ENCODE peak calls at places on chromosomes 16 and 17, in ten cellular contexts. One of them, this sample, is unnamed.

GRCh38 chr17:57666198-57666870 is 78.8 kb downstream of the CCDC182 start:
- DNase-seq in mesothelial cell of epicardium: no peak
- DNase-seq in psoas muscle: no peak
- DNase-seq in adrenal gland: peak; percentile 15
- DNase-seq in mucosa of descending colon: no peak
- DNase-seq in Calu3: no peak
- DNase-seq in WTC11: no peak
- DNase-seq in epithelial cell of esophagus: no peak
- DNase-seq in IMR-90: no peak
- DNase-seq in spleen: peak; percentile 41
- DNase-seq in this sample: no peak

GRCh38 chr16:14354561-14355351 is 275.3 kb downstream of the PARN start:
- DNase-seq in mesothelial cell of epicardium: no peak
- DNase-seq in psoas muscle: no peak
- DNase-seq in adrenal gland: peak; percentile 87
- DNase-seq in mucosa of descending colon: no peak
- DNase-seq in Calu3: no peak
- DNase-seq in WTC11: no peak
- DNase-seq in epithelial cell of esophagus: peak; percentile 36
- DNase-seq in IMR-90: peak; percentile 18
- DNase-seq in spleen: no peak
- DNase-seq in this sample: no peak

GRCh38 chr17:72651988-72652387 is 440.5 kb downstream of the SLC39A11 start:
- DNase-seq in mesothelial cell of epicardium: no peak
- DNase-seq in psoas muscle: no peak
- DNase-seq in adrenal gland: no peak
- DNase-seq in mucosa of descending colon: no peak
- DNase-seq in Calu3: no peak
- DNase-seq in WTC11: no peak
- DNase-seq in epithelial cell of esophagus: no peak
- DNase-seq in IMR-90: no peak
- DNase-seq in spleen: no peak
- DNase-seq in this sample: no peak

GRCh38 chr17:57687642-57688041 is 57.5 kb downstream of the CCDC182 start:
- DNase-seq in mesothelial cell of epicardium: no peak
- DNase-seq in psoas muscle: no peak
- DNase-seq in adrenal gland: no peak
- DNase-seq in mucosa of descending colon: no peak
- DNase-seq in Calu3: no peak
- DNase-seq in WTC11: no peak
- DNase-seq in epithelial cell of esophagus: no peak
- DNase-seq in IMR-90: no peak
- DNase-seq in spleen: no peak
- DNase-seq in this sample: no peak

GRCh38 chr16:86882586-86883280 is 304.4 kb downstream of the FOXL1 start:
- DNase-seq in mesothelial cell of epicardium: no peak
- DNase-seq in psoas muscle: no peak
- DNase-seq in adrenal gland: peak; percentile 50
- DNase-seq in mucosa of descending colon: no peak
- DNase-seq in Calu3: no peak
- DNase-seq in WTC11: no peak
- DNase-seq in epithelial cell of esophagus: peak; percentile 70
- DNase-seq in IMR-90: peak; percentile 88
- DNase-seq in spleen: peak; percentile 33
- DNase-seq in this sample: peak; percentile 51

GRCh38 chr17:50884354-50885311 is 18.5 kb upstream of the TOB1 start:
- DNase-seq in mesothelial cell of epicardium: no peak
- DNase-seq in psoas muscle: no peak
- DNase-seq in adrenal gland: no peak
- DNase-seq in mucosa of descending colon: no peak
- DNase-seq in Calu3: peak; percentile 59
- DNase-seq in WTC11: no peak
- DNase-seq in epithelial cell of esophagus: peak; percentile 77
- DNase-seq in IMR-90: no peak
- DNase-seq in spleen: no peak
- DNase-seq in this sample: no peak

GRCh38 chr16:84816023-84816422 is 3.8 kb upstream of the CRISPLD2 start:
- DNase-seq in mesothelial cell of epicardium: no peak
- DNase-seq in psoas muscle: no peak
- DNase-seq in adrenal gland: no peak
- DNase-seq in mucosa of descending colon: peak; percentile 21
- DNase-seq in Calu3: no peak
- DNase-seq in WTC11: no peak
- DNase-seq in epithelial cell of esophagus: no peak
- DNase-seq in IMR-90: no peak
- DNase-seq in spleen: no peak
- DNase-seq in this sample: no peak

GRCh38 chr17:10737786-10738185 is 8.0 kb upstream of the TMEM220 start:
- DNase-seq in mesothelial cell of epicardium: no peak
- DNase-seq in psoas muscle: no peak
- DNase-seq in adrenal gland: peak; percentile 16
- DNase-seq in mucosa of descending colon: no peak
- DNase-seq in Calu3: no peak
- DNase-seq in WTC11: no peak
- DNase-seq in epithelial cell of esophagus: no peak
- DNase-seq in IMR-90: no peak
- DNase-seq in spleen: no peak
- DNase-seq in this sample: no peak

GRCh38 chr17:76500074-76500744 is 1.0 kb downstream of the RHBDF2 start:
- DNase-seq in mesothelial cell of epicardium: no peak
- DNase-seq in psoas muscle: no peak
- DNase-seq in adrenal gland: no peak
- DNase-seq in mucosa of descending colon: no peak
- DNase-seq in Calu3: no peak
- DNase-seq in WTC11: no peak
- DNase-seq in epithelial cell of esophagus: peak; percentile 34
- DNase-seq in IMR-90: no peak
- DNase-seq in spleen: no peak
- DNase-seq in this sample: no peak

GRCh38 chr16:84410361-84411138 is 42.2 kb downstream of the ATP2C2 start:
- DNase-seq in mesothelial cell of epicardium: no peak
- DNase-seq in psoas muscle: no peak
- DNase-seq in adrenal gland: no peak
- DNase-seq in mucosa of descending colon: no peak
- DNase-seq in Calu3: no peak
- DNase-seq in WTC11: no peak
- DNase-seq in epithelial cell of esophagus: peak; percentile 46
- DNase-seq in IMR-90: no peak
- DNase-seq in spleen: no peak
- DNase-seq in this sample: no peak

GRCh38 chr16:67169642-67170167 is 633 bp upstream of the NOL3 start:
- DNase-seq in mesothelial cell of epicardium: no peak
- DNase-seq in psoas muscle: no peak
- DNase-seq in adrenal gland: peak; percentile 54
- DNase-seq in mucosa of descending colon: peak; percentile 68
- DNase-seq in Calu3: peak; percentile 41
- DNase-seq in WTC11: peak; percentile 93
- DNase-seq in epithelial cell of esophagus: no peak
- DNase-seq in IMR-90: no peak
- DNase-seq in spleen: no peak
- DNase-seq in this sample: no peak
- TF ChIP-seq CTCF in mesothelial cell of epicardium: peak; percentile 58
- TF ChIP-seq CTCF in psoas muscle: peak; percentile 58
- TF ChIP-seq CTCF in adrenal gland: peak; percentile 15
- TF ChIP-seq CTCF in mucosa of descending colon: peak; percentile 28
- TF ChIP-seq CTCF in Calu3: peak; percentile 46
- TF ChIP-seq CTCF in WTC11: peak; percentile 83
- TF ChIP-seq CTCF in epithelial cell of esophagus: peak; percentile 48
- TF ChIP-seq CTCF in IMR-90: peak; percentile 45
- TF ChIP-seq CTCF in spleen: no peak
- TF ChIP-seq CTCF in this sample: peak; percentile 70

GRCh38 chr17:2867441-2868424 is 71.5 kb downstream of the RAP1GAP2 start:
- DNase-seq in mesothelial cell of epicardium: no peak
- DNase-seq in psoas muscle: peak; percentile 49
- DNase-seq in adrenal gland: no peak
- DNase-seq in mucosa of descending colon: no peak
- DNase-seq in Calu3: no peak
- DNase-seq in WTC11: peak; percentile 53
- DNase-seq in epithelial cell of esophagus: peak; percentile 58
- DNase-seq in IMR-90: peak; percentile 93
- DNase-seq in spleen: no peak
- DNase-seq in this sample: peak; percentile 8
- TF ChIP-seq CTCF in mesothelial cell of epicardium: no peak
- TF ChIP-seq CTCF in psoas muscle: no peak
- TF ChIP-seq CTCF in adrenal gland: no peak
- TF ChIP-seq CTCF in mucosa of descending colon: no peak
- TF ChIP-seq CTCF in Calu3: no peak
- TF ChIP-seq CTCF in WTC11: no peak
- TF ChIP-seq CTCF in epithelial cell of esophagus: no peak
- TF ChIP-seq CTCF in IMR-90: peak; percentile 11
- TF ChIP-seq CTCF in spleen: no peak
- TF ChIP-seq CTCF in this sample: no peak

GRCh38 chr17:15342460-15342859 is 1.1 kb upstream of the TEKT3 start:
- DNase-seq in mesothelial cell of epicardium: no peak
- DNase-seq in psoas muscle: no peak
- DNase-seq in adrenal gland: no peak
- DNase-seq in mucosa of descending colon: no peak
- DNase-seq in Calu3: no peak
- DNase-seq in WTC11: no peak
- DNase-seq in epithelial cell of esophagus: no peak
- DNase-seq in IMR-90: peak; percentile 12
- DNase-seq in spleen: no peak
- DNase-seq in this sample: no peak

GRCh38 chr17:15343749-15344148 is 2.4 kb upstream of the TEKT3 start:
- DNase-seq in mesothelial cell of epicardium: no peak
- DNase-seq in psoas muscle: no peak
- DNase-seq in adrenal gland: no peak
- DNase-seq in mucosa of descending colon: no peak
- DNase-seq in Calu3: no peak
- DNase-seq in WTC11: no peak
- DNase-seq in epithelial cell of esophagus: peak; percentile 19
- DNase-seq in IMR-90: peak; percentile 75
- DNase-seq in spleen: no peak
- DNase-seq in this sample: no peak

GRCh38 chr17:15348030-15348429 is 6.6 kb upstream of the TEKT3 start:
- DNase-seq in mesothelial cell of epicardium: no peak
- DNase-seq in psoas muscle: no peak
- DNase-seq in adrenal gland: no peak
- DNase-seq in mucosa of descending colon: peak; percentile 71
- DNase-seq in Calu3: no peak
- DNase-seq in WTC11: no peak
- DNase-seq in epithelial cell of esophagus: peak; percentile 31
- DNase-seq in IMR-90: peak; percentile 34
- DNase-seq in spleen: no peak
- DNase-seq in this sample: no peak

GRCh38 chr17:15349119-15349518 is 7.7 kb upstream of the TEKT3 start:
- DNase-seq in mesothelial cell of epicardium: no peak
- DNase-seq in psoas muscle: no peak
- DNase-seq in adrenal gland: no peak
- DNase-seq in mucosa of descending colon: no peak
- DNase-seq in Calu3: no peak
- DNase-seq in WTC11: no peak
- DNase-seq in epithelial cell of esophagus: peak; percentile 57
- DNase-seq in IMR-90: no peak
- DNase-seq in spleen: no peak
- DNase-seq in this sample: no peak

DNA sequence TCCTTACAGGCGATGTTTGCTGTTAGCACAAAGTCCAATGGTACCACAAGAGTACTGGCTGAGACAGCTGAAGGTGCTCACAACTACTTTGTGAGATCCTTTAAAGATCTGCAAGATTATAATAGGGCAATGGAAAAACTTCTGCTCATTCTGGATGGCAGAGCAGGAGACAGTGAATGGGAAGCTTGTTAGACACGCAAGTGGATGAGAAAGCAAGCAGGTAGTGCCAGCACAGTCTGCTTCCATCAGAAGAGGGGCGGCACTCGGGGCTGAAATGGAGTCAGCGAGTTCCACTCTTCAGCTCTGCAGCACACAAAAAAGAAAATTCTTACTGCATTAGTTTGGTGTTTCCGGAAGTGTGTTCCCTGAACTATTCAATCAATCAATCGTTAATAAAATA is 4.8 kb upstream of the TEKT3 start:
- DNase-seq in mesothelial cell of epicardium: no peak
- DNase-seq in psoas muscle: no peak
- DNase-seq in adrenal gland: no peak
- DNase-seq in mucosa of descending colon: no peak
- DNase-seq in Calu3: no peak
- DNase-seq in WTC11: no peak
- DNase-seq in epithelial cell of esophagus: no peak
- DNase-seq in IMR-90: no peak
- DNase-seq in spleen: no peak
- DNase-seq in this sample: no peak
- TF ChIP-seq CTCF in mesothelial cell of epicardium: no peak
- TF ChIP-seq CTCF in psoas muscle: no peak
- TF ChIP-seq CTCF in adrenal gland: no peak
- TF ChIP-seq CTCF in mucosa of descending colon: no peak
- TF ChIP-seq CTCF in Calu3: no peak
- TF ChIP-seq CTCF in WTC11: no peak
- TF ChIP-seq CTCF in epithelial cell of esophagus: no peak
- TF ChIP-seq CTCF in IMR-90: no peak
- TF ChIP-seq CTCF in spleen: no peak
- TF ChIP-seq CTCF in this sample: no peak

GRCh38 chr16:19265531-19265930 is 20.0 kb upstream of the CLEC19A start:
- DNase-seq in mesothelial cell of epicardium: no peak
- DNase-seq in psoas muscle: no peak
- DNase-seq in adrenal gland: no peak
- DNase-seq in mucosa of descending colon: no peak
- DNase-seq in Calu3: no peak
- DNase-seq in WTC11: no peak
- DNase-seq in epithelial cell of esophagus: no peak
- DNase-seq in IMR-90: no peak
- DNase-seq in spleen: no peak
- DNase-seq in this sample: no peak

GRCh38 chr16:19266774-19267173 is 18.8 kb upstream of the CLEC19A start:
- DNase-seq in mesothelial cell of epicardium: no peak
- DNase-seq in psoas muscle: no peak
- DNase-seq in adrenal gland: no peak
- DNase-seq in mucosa of descending colon: no peak
- DNase-seq in Calu3: no peak
- DNase-seq in WTC11: no peak
- DNase-seq in epithelial cell of esophagus: no peak
- DNase-seq in IMR-90: no peak
- DNase-seq in spleen: no peak
- DNase-seq in this sample: no peak

GRCh38 chr16:19274178-19274797 is 11.2 kb upstream of the CLEC19A start:
- DNase-seq in mesothelial cell of epicardium: no peak
- DNase-seq in psoas muscle: no peak
- DNase-seq in adrenal gland: no peak
- DNase-seq in mucosa of descending colon: no peak
- DNase-seq in Calu3: no peak
- DNase-seq in WTC11: no peak
- DNase-seq in epithelial cell of esophagus: no peak
- DNase-seq in IMR-90: no peak
- DNase-seq in spleen: no peak
- DNase-seq in this sample: no peak

GRCh38 chr16:19264123-19264673 is 21.3 kb upstream of the CLEC19A start:
- DNase-seq in mesothelial cell of epicardium: no peak
- DNase-seq in psoas muscle: no peak
- DNase-seq in adrenal gland: no peak
- DNase-seq in mucosa of descending colon: no peak
- DNase-seq in Calu3: no peak
- DNase-seq in WTC11: no peak
- DNase-seq in epithelial cell of esophagus: no peak
- DNase-seq in IMR-90: no peak
- DNase-seq in spleen: no peak
- DNase-seq in this sample: no peak

DNA sequence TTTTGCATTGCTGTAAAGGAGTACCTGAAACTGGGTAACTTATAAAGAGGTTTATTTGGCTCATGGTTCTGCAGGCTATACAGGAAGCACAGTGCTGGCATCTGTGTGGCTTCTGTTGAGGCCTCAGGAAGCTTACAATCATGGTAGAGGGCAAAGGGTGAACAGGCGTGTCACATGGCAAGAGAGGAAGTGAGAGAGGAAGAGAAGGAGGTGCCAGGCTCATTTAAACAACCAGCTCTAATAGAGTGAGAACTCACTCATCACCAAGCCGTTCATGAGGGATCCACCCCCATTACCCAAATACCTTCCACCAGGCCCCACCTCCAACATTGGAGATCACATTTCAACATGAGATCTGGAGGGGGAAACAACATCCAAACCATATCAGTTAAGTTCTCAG is 16.4 kb upstream of the CLEC19A start:
- DNase-seq in mesothelial cell of epicardium: no peak
- DNase-seq in psoas muscle: no peak
- DNase-seq in adrenal gland: no peak
- DNase-seq in mucosa of descending colon: no peak
- DNase-seq in Calu3: no peak
- DNase-seq in WTC11: no peak
- DNase-seq in epithelial cell of esophagus: no peak
- DNase-seq in IMR-90: no peak
- DNase-seq in spleen: no peak
- DNase-seq in this sample: no peak
- TF ChIP-seq CTCF in mesothelial cell of epicardium: no peak
- TF ChIP-seq CTCF in psoas muscle: no peak
- TF ChIP-seq CTCF in adrenal gland: no peak
- TF ChIP-seq CTCF in mucosa of descending colon: no peak
- TF ChIP-seq CTCF in Calu3: no peak
- TF ChIP-seq CTCF in WTC11: no peak
- TF ChIP-seq CTCF in epithelial cell of esophagus: no peak
- TF ChIP-seq CTCF in IMR-90: no peak
- TF ChIP-seq CTCF in spleen: no peak
- TF ChIP-seq CTCF in this sample: no peak